ENCODE peak calls at places on chromosomes 2 and 18, in nine cellular contexts. M, H, E, F, Z, T, G, O and S are unnamed samples.

GRCh38 chr2:30306522-30306921 is 75.2 kb downstream of the LBH start:
- DNase-seq in M (no peak), H (no peak), E (no peak), F (no peak), Z (no peak), T (no peak), G (no peak), O (no peak), S (no peak)

GRCh38 chr2:100819365-100820345 is at the start of gene NPAS2:
- DNase-seq in M (peak), H (peak), E (peak), F (no peak), Z (no peak), T (no peak), G (no peak), O (no peak), S (no peak)

GRCh38 chr2:35976611-35977010 is 379.0 kb upstream of the CRIM1 start:
- DNase-seq in M (no peak), H (no peak), E (no peak), F (no peak), Z (no peak), T (no peak), G (no peak), O (no peak), S (no peak)

GRCh38 chr2:82650038-82650437 is 1809.0 kb downstream of the SUCLG1 start:
- DNase-seq in M (no peak), H (peak), E (no peak), F (no peak), Z (no peak), T (peak), G (no peak), O (no peak), S (no peak)

GRCh38 chr18:48814490-48815181 is 136.1 kb downstream of the SMAD7 start:
- DNase-seq in M (peak), H (no peak), E (no peak), F (no peak), Z (no peak), T (no peak), G (no peak), O (no peak), S (peak)

GRCh38 chr2:17719562-17720371 is 33.8 kb downstream of the SMC6 start:
- DNase-seq in M (no peak), H (peak), E (no peak), F (no peak), Z (no peak), T (peak), G (no peak), O (no peak), S (no peak)

GRCh38 chr2:45014016-45014702 is 4.9 kb upstream of the SIX2 start:
- DNase-seq in M (peak), H (peak), E (no peak), F (no peak), Z (no peak), T (no peak), G (no peak), O (no peak), S (no peak)

GRCh38 chr2:120509991-120510735 is 164.2 kb downstream of the INHBB start:
- DNase-seq in M (no peak), H (no peak), E (no peak), F (no peak), Z (no peak), T (no peak), G (no peak), O (no peak), S (no peak)

GRCh38 chr2:45237850-45238542 is 228.7 kb upstream of the SIX2 start:
- DNase-seq in M (no peak), H (peak), E (no peak), F (no peak), Z (peak), T (peak), G (peak), O (no peak), S (peak)

GRCh38 chr2:181077128-181077709 is 96.8 kb downstream of the UBE2E3 start:
- DNase-seq in M (no peak), H (peak), E (peak), F (peak), Z (no peak), T (peak), G (no peak), O (no peak), S (no peak)

GRCh38 chr18:79030680-79031079 is 38.5 kb upstream of the ATP9B start:
- DNase-seq in M (no peak), H (no peak), E (no peak), F (no peak), Z (no peak), T (no peak), G (no peak), O (no peak), S (no peak)

GRCh38 chr2:220528180-220528579 is 900.8 kb downstream of the SLC4A3 start:
- DNase-seq in M (no peak), H (peak), E (no peak), F (no peak), Z (no peak), T (no peak), G (no peak), O (no peak), S (no peak)

GRCh38 chr2:201871471-201871870 is 65.1 kb downstream of the CDK15 start:
- DNase-seq in M (no peak), H (no peak), E (no peak), F (no peak), Z (no peak), T (no peak), G (no peak), O (no peak), S (no peak)

GRCh38 chr2:181456660-181457120 is 496 bp upstream of the ITGA4 start:
- DNase-seq in M (peak), H (peak), E (peak), F (no peak), Z (no peak), T (peak), G (no peak), O (no peak), S (peak)

GRCh38 chr2:36450466-36451196 is 95.1 kb downstream of the CRIM1 start:
- DNase-seq in M (no peak), H (peak), E (no peak), F (no peak), Z (no peak), T (no peak), G (no peak), O (no peak), S (no peak)

GRCh38 chr2:109382236-109382930 is 231.4 kb downstream of the SEPTIN10 start:
- DNase-seq in M (peak), H (no peak), E (no peak), F (no peak), Z (no peak), T (no peak), G (no peak), O (no peak), S (peak)

GRCh38 chr2:133908171-133908570 is 339.9 kb upstream of the NCKAP5 start:
- DNase-seq in M (no peak), H (no peak), E (no peak), F (no peak), Z (no peak), T (no peak), G (no peak), O (no peak), S (no peak)

GRCh38 chr18:58545338-58546096 is 83.4 kb downstream of the ALPK2 start:
- DNase-seq in M (no peak), H (no peak), E (no peak), F (no peak), Z (no peak), T (no peak), G (no peak), O (no peak), S (no peak)

GRCh38 chr2:71629273-71629672 is 175.9 kb downstream of the DYSF start:
- DNase-seq in M (no peak), H (no peak), E (no peak), F (no peak), Z (no peak), T (no peak), G (no peak), O (no peak), S (no peak)

GRCh38 chr2:144183744-144184143 is 336.2 kb downstream of the ZEB2 start:
- DNase-seq in M (no peak), H (no peak), E (no peak), F (no peak), Z (no peak), T (no peak), G (no peak), O (peak), S (no peak)

GRCh38 chr18:59233017-59233410 is 13.1 kb downstream of the GRP start:
- DNase-seq in M (no peak), H (no peak), E (no peak), F (no peak), Z (no peak), T (no peak), G (no peak), O (no peak), S (no peak)

GRCh38 chr2:99905025-99905424 is 237.4 kb downstream of the AFF3 start:
- DNase-seq in M (no peak), H (no peak), E (no peak), F (no peak), Z (no peak), T (no peak), G (no peak), O (no peak), S (no peak)

GRCh38 chr18:79587298-79588125 is 92.1 kb upstream of the CTDP1 start:
- DNase-seq in M (peak), H (no peak), E (no peak), F (no peak), Z (no peak), T (no peak), G (no peak), O (no peak), S (peak)

GRCh38 chr2:29562319-29562718 is 359.1 kb downstream of the ALK start:
- DNase-seq in M (no peak), H (no peak), E (no peak), F (no peak), Z (no peak), T (no peak), G (no peak), O (no peak), S (no peak)

GRCh38 chr2:42071762-42072161 is 23.9 kb downstream of the PKDCC start:
- DNase-seq in M (no peak), H (peak), E (peak), F (no peak), Z (no peak), T (no peak), G (no peak), O (no peak), S (no peak)

GRCh38 chr2:232203936-232204335 is 174.6 kb upstream of the ALPP start:
- DNase-seq in M (no peak), H (no peak), E (no peak), F (no peak), Z (no peak), T (no peak), G (no peak), O (no peak), S (no peak)

GRCh38 chr18:53838796-53839195 is 385.7 kb downstream of the MBD2 start:
- DNase-seq in M (no peak), H (no peak), E (no peak), F (no peak), Z (no peak), T (no peak), G (no peak), O (no peak), S (no peak)

GRCh38 chr2:184654945-184655344 is 56.6 kb downstream of the ZNF804A start:
- DNase-seq in M (no peak), H (peak), E (no peak), F (no peak), Z (peak), T (no peak), G (no peak), O (no peak), S (no peak)

GRCh38 chr2:207258191-207258991 is 92.6 kb upstream of the KLF7 start:
- DNase-seq in M (no peak), H (peak), E (peak), F (no peak), Z (peak), T (no peak), G (peak), O (no peak), S (peak)

GRCh38 chr2:135664623-135665068 is 77.0 kb upstream of the UBXN4 start:
- DNase-seq in M (no peak), H (no peak), E (no peak), F (no peak), Z (no peak), T (peak), G (no peak), O (no peak), S (no peak)

GRCh38 chr2:126933707-126934106 is 35.0 kb downstream of the TEX51 start:
- DNase-seq in M (no peak), H (no peak), E (no peak), F (no peak), Z (no peak), T (no peak), G (no peak), O (no peak), S (no peak)

GRCh38 chr2:85291425-85292023 is 36.3 kb downstream of the TGOLN2 start:
- DNase-seq in M (no peak), H (no peak), E (no peak), F (no peak), Z (no peak), T (peak), G (no peak), O (no peak), S (no peak)

GRCh38 chr18:10851824-10852225 is 297.5 kb downstream of the PIEZO2 start:
- DNase-seq in M (no peak), H (peak), E (no peak), F (peak), Z (peak), T (peak), G (no peak), O (no peak), S (no peak)